ENCODE peak calls at places on chromosome 16, in four cellular contexts. P is sigmoid colon, V is transverse colon, M is K562. Q is an unnamed sample. For H3K4me1, the result is how much of the 10 kb centered on the place peaks cover.

GRCh38 chr16:72066747-72067146 is 3.7 kb downstream of the HPR start:
- DNase-seq in P (no peak), V (no peak), M (peak), Q (no peak)

GRCh38 chr16:23952128-23953041 is 116.6 kb downstream of the PRKCB start:
- DNase-seq in P (no peak), V (no peak), M (peak), Q (no peak)

GRCh38 chr16:86495357-86495701 is 15.0 kb upstream of the FOXF1 start:
- DNase-seq in P (no peak), V (no peak), M (no peak), Q (no peak)

GRCh38 chr16:22240023-22240697 is 34.1 kb downstream of the EEF2K start:
- DNase-seq in P (no peak), V (no peak), M (no peak), Q (no peak)

GRCh38 chr16:21626659-21627277 is 25.6 kb downstream of the IGSF6 start:
- DNase-seq in P (peak), V (no peak), M (no peak), Q (no peak)

GRCh38 chr16:50498756-50499155 is 49.4 kb upstream of the NKD1 start:
- DNase-seq in P (no peak), V (no peak), M (no peak), Q (no peak)

GRCh38 chr16:8953064-8953463 is 10.6 kb downstream of the USP7 start:
- DNase-seq in P (no peak), V (no peak), M (no peak), Q (no peak)

GRCh38 chr16:87895641-87896141 is 26.4 kb upstream of the SLC7A5 start:
- DNase-seq in P (no peak), V (peak), M (no peak), Q (peak)

GRCh38 chr16:50593410-50594139 is 45.4 kb downstream of the NKD1 start:
- DNase-seq in P (no peak), V (no peak), M (peak), Q (no peak)

GRCh38 chr16:88869673-88869980 is 3.2 kb upstream of the PABPN1L start:
- DNase-seq in P (no peak), V (no peak), M (no peak), Q (no peak)

GRCh38 chr16:58236231-58236690 is 38.4 kb upstream of the CSNK2A2 start:
- DNase-seq in P (peak), V (peak), M (peak), Q (peak)

GRCh38 chr16:30184430-30185140 is 1.2 kb downstream of the CORO1A start:
- DNase-seq in P (peak), V (peak), M (peak), Q (peak)

GRCh38 chr16:1492923-1493745 is at the start of gene TELO2:
- DNase-seq in P (peak), V (peak), M (peak), Q (peak)

GRCh38 chr16:27526169-27526568 is 23.5 kb downstream of the GTF3C1 start:
- DNase-seq in P (no peak), V (no peak), M (no peak), Q (peak)

GRCh38 chr16:82344157-82344556 is 174.1 kb upstream of the MPHOSPH6 start:
- DNase-seq in P (no peak), V (no peak), M (no peak), Q (peak)

GRCh38 chr16:50594332-50595260 is 46.4 kb downstream of the NKD1 start:
- DNase-seq in P (no peak), V (no peak), M (no peak), Q (no peak)

GRCh38 chr16:88315543-88316105 is 67.1 kb upstream of the ZNF469 start:
- DNase-seq in P (no peak), V (peak), M (peak), Q (peak)

GRCh38 chr16:57549730-57550129 is 7.3 kb downstream of the ADGRG5 start:
- DNase-seq in P (no peak), V (no peak), M (no peak), Q (no peak)

GRCh38 chr16:87441886-87442580 is 49.9 kb downstream of the MAP1LC3B start:
- DNase-seq in P (no peak), V (no peak), M (no peak), Q (no peak)

GRCh38 chr16:80852261-80852872 is 48.0 kb upstream of the CDYL2 start:
- DNase-seq in P (no peak), V (peak), M (peak), Q (no peak)

GRCh38 chr16:75494696-75495601 is at the start of gene CHST6:
- DNase-seq in P (no peak), V (peak), M (peak), Q (no peak)

GRCh38 chr16:54027126-54027922 is 259.3 kb downstream of the IRX3 start:
- DNase-seq in P (no peak), V (no peak), M (no peak), Q (no peak)

GRCh38 chr16:71708696-71709095 is 15.8 kb downstream of the PHLPP2 start:
- DNase-seq in P (no peak), V (no peak), M (no peak), Q (no peak)

GRCh38 chr16:82016964-82017363 is 5.7 kb upstream of the SDR42E1 start:
- DNase-seq in P (no peak), V (no peak), M (no peak), Q (no peak)

GRCh38 chr16:27402964-27403600 is 1.1 kb downstream of the IL21R start:
- DNase-seq in P (no peak), V (no peak), M (no peak), Q (no peak)

GRCh38 chr16:23072084-23072599 is 77.1 kb downstream of the USP31 start:
- DNase-seq in P (peak), V (peak), M (no peak), Q (peak)

GRCh38 chr16:88686439-88687253 is at the start of gene SNAI3:
- DNase-seq in P (no peak), V (peak), M (peak), Q (peak)

GRCh38 chr16:86568677-86569623 is 2.3 kb downstream of the FOXC2 start:
- DNase-seq in P (no peak), V (no peak), M (no peak), Q (no peak)

GRCh38 chr16:1135459-1135825 is 17.5 kb upstream of the CACNA1H start:
- DNase-seq in P (no peak), V (no peak), M (no peak), Q (no peak)

DNA sequence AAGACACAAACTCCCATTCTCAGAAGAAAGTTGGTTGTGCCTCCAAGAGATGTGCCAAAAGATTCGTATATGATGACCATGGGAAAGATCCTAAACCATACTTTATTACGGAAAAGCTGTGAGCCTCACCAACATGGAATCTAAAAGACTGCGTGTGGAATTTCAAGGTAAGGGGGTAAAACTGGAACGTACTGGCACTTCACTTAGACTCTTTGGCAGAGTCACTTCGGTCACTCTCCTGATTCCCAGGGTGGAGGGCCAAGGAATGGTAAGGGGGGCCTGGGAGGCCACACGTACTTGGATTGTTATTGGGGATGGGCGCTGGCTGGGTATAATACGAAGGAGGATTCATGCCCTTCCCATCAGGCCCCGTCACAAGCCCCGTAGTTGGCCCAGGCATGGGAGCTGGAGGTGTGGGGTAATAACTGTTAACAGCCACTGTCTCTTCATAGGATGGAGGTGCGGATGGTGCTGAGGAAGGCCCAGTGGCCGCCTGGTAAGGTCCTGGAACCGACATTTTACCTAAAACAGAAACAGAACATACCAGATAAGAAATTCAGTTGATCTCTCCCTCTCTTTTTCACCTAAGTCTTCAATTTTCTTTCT is 30.4 kb downstream of the LITAF start:
- DNase-seq in P (no peak), V (no peak), M (no peak), Q (no peak)
- H3K4me1 ChIP-seq in P (under half), V (under half), M (under half), Q (half or more)

GRCh38 chr16:85313541-85314208 is 201.4 kb upstream of the CIBAR2 start:
- DNase-seq in P (no peak), V (no peak), M (no peak), Q (no peak)
- TF ChIP-seq EP300 in P (no peak), V (no peak), M (no peak), Q (no peak)

GRCh38 chr16:69499541-69500255 is 66.1 kb upstream of the NFAT5 start:
- DNase-seq in P (no peak), V (no peak), M (no peak), Q (no peak)

GRCh38 chr16:69498926-69499325 is 66.8 kb upstream of the NFAT5 start:
- DNase-seq in P (no peak), V (no peak), M (no peak), Q (no peak)

GRCh38 chr16:69503244-69503643 is 62.5 kb upstream of the NFAT5 start:
- DNase-seq in P (no peak), V (no peak), M (no peak), Q (no peak)

GRCh38 chr16:69500496-69500895 is 65.3 kb upstream of the NFAT5 start:
- DNase-seq in P (no peak), V (no peak), M (no peak), Q (no peak)

DNA sequence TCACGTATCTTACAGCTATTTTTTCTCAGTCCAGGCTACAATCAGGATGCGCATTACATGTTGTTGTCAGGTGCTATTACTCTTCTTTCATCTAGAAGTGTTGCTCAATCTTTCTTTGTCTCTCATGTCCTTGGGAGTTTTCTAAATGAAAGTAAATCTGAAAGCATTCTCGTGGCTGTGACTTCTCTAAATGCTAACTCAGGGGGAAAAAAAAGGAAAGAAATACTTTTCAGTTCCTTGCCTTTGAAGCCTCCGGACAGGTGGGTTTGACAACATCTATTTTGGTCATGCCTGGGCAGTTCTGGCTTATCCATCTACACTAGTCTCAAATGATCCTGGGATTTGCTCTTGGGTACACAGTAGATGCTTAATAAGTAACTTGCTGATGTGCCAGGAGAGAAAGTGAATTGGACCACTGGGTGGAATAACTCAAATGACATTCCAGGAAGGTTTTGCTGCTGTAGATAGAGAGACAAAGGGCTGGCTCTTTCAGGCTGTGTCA is 63.8 kb upstream of the NFAT5 start:
- DNase-seq in P (no peak), V (no peak), M (no peak), Q (no peak)
- H3K4me3 ChIP-seq in P (no peak), V (no peak), M (no peak), Q (no peak)

GRCh38 chr16:84105948-84106740 is 10.6 kb downstream of the MBTPS1 start:
- DNase-seq in P (no peak), V (no peak), M (no peak), Q (no peak)

GRCh38 chr16:84111481-84111880 is 5.3 kb downstream of the MBTPS1 start:
- DNase-seq in P (no peak), V (no peak), M (no peak), Q (no peak)

GRCh38 chr16:84107921-84108320 is 8.8 kb downstream of the MBTPS1 start:
- DNase-seq in P (no peak), V (no peak), M (no peak), Q (no peak)

GRCh38 chr16:84109598-84110325 is 7.0 kb downstream of the MBTPS1 start:
- DNase-seq in P (no peak), V (no peak), M (no peak), Q (no peak)

GRCh38 chr16:84110527-84110926 is 6.2 kb downstream of the MBTPS1 start:
- DNase-seq in P (no peak), V (no peak), M (no peak), Q (no peak)
- H3K4me1 ChIP-seq in P (under half), V (under half), M (under half), Q (under half)

DNA sequence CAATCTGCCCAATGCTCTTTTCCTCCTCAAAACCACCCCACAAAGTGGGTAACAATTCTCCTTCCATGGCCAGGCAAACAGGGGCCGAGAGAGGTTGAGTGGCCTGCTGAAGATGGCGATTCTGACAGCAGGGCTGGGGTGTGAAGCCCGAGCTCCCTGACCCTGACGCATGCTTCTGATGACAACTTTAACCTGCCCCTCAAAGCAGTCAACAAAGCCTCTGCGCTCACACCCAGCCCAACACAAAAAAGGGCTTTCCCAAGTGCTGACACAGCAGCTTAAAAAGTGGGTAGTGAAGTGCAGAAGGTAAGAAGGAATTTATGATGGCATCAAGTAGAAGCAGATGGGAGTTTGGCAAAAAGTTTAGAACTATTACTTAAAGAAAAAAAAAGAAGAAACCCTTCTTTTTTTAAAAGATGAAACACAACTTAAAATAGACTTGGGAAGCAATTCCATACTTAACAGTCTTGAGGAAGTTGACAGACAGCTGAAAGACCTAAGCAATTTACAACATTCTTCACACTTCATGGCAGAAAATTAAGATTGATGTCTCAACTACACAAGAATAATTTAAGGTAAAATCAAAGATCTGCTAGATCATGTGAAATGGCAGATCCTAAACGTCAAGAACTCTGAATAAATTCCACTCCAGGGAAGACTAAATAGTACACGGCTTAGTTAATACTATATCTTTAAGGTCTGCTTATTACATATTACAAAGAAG is 133.9 kb downstream of the PARN start:
- DNase-seq in P (no peak), V (no peak), M (no peak), Q (no peak)
- TF ChIP-seq EP300 in P (no peak), V (no peak), M (no peak), Q (no peak)

GRCh38 chr16:68090109-68090508 is 4.9 kb downstream of the NFATC3 start:
- DNase-seq in P (no peak), V (no peak), M (no peak), Q (no peak)

GRCh38 chr16:68089067-68089466 is 3.9 kb downstream of the NFATC3 start:
- DNase-seq in P (no peak), V (no peak), M (no peak), Q (no peak)

GRCh38 chr16:68091604-68092261 is 6.6 kb downstream of the NFATC3 start:
- DNase-seq in P (no peak), V (no peak), M (no peak), Q (no peak)

GRCh38 chr16:68088130-68088972 is 3.2 kb downstream of the NFATC3 start:
- DNase-seq in P (no peak), V (no peak), M (no peak), Q (no peak)

DNA sequence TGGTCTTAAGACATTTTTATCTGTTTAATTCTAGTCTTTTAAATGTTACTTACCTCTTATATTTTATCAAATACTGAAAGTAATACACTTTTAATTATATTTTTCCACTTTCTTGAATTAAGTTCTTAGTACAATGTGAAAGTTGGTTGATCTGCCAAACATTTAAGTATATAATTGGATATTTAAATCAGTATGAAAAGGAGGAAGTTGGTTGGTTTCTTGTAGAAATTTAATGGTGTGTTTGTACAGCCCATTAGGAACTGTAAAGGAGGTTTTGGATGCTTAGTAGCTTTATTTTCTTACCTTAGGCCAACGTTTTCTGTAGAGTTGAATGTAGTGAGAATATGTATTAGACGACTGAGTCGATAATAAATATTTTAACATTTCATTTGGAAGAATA is 5.4 kb downstream of the NFATC3 start:
- DNase-seq in P (no peak), V (no peak), M (no peak), Q (no peak)
- H3K4me3 ChIP-seq in P (no peak), V (no peak), M (peak), Q (no peak)

GRCh38 chr16:15993946-15994665 is 44.7 kb downstream of the ABCC1 start:
- DNase-seq in P (no peak), V (no peak), M (no peak), Q (no peak)
- H3K4me1 ChIP-seq in P (half or more), V (under half), M (half or more), Q (half or more)

GRCh38 chr16:84036982-84037425 is 5.6 kb downstream of the SLC38A8 start:
- DNase-seq in P (no peak), V (no peak), M (no peak), Q (no peak)
- TF ChIP-seq EP300 in P (no peak), V (no peak), M (no peak), Q (no peak)

GRCh38 chr16:2687531-2688308 is 5.4 kb downstream of the KCTD5 start:
- DNase-seq in P (peak), V (no peak), M (peak), Q (no peak)
- H3K4me3 ChIP-seq in P (no peak), V (no peak), M (no peak), Q (no peak)

Q was measured in stomach.